ENCODE peak calls at places on chromosomes 11 and 22, in six cellular contexts. T is PC-3, A is hepatocyte, O is SK-N-SH, Q is OCI-LY7, S is HCT116. J is an unnamed sample. For H3K9me2, the result is how much of the 10 kb centered on the place peaks cover.

GRCh38 chr11:67267188-67268035 is 1.1 kb downstream of the GRK2 start:
- DNase-seq in T (peak), A (peak), O (peak), Q (peak), S (no peak), J (no peak)

GRCh38 chr11:116175707-116176106 is 597.1 kb downstream of the BUD13 start:
- DNase-seq in T (no peak), A (no peak), O (no peak), Q (no peak), S (no peak), J (no peak)

GRCh38 chr11:57545883-57546282 is 8.5 kb downstream of the SMTNL1 start:
- DNase-seq in T (no peak), A (no peak), O (no peak), Q (no peak), S (no peak), J (no peak)

GRCh38 chr11:105915036-105915435 is 107.0 kb downstream of the MSANTD4 start:
- DNase-seq in T (no peak), A (no peak), O (no peak), Q (no peak), S (no peak), J (no peak)

GRCh38 chr11:103923473-103923931 is 112.9 kb upstream of the DDI1 start:
- DNase-seq in T (peak), A (peak), O (no peak), Q (no peak), S (peak), J (no peak)

GRCh38 chr11:86456075-86456939 is 81.6 kb downstream of the CCDC81 start:
- DNase-seq in T (peak), A (peak), O (peak), Q (peak), S (peak), J (peak)

GRCh38 chr11:64156235-64157011 is 9.5 kb downstream of the MACROD1 start:
- DNase-seq in T (no peak), A (no peak), O (no peak), Q (no peak), S (no peak), J (no peak)

GRCh38 chr11:44840526-44840925 is 110.2 kb downstream of the TP53I11 start:
- DNase-seq in T (no peak), A (no peak), O (peak), Q (no peak), S (no peak), J (no peak)

GRCh38 chr11:102004220-102004619 is 43.0 kb upstream of the CFAP300 start:
- DNase-seq in T (no peak), A (no peak), O (no peak), Q (no peak), S (no peak), J (no peak)

DNA sequence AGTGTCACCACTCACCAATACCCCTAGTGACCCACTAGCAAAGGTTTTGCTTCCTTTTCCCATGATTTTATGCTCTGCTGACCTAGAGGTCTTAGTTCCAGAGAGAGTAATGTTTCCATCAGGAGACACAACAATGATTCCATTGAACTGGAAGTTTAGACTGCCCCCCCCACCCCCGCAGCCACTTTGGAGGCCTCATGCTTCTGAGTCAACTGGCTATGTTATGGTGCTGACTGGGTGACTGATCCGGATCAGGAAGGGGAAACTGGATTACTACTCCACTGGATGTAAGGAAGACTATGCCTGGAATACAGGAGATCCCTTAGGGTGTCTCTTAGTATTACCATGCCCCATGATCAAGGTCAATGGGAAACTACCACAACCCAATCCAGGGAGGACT is 633.6 kb downstream of the OPCML start:
- DNase-seq in T (no peak), A (no peak), O (no peak), Q (no peak), S (no peak), J (no peak)
- H3K9me2 ChIP-seq in T (under half), A (under half), O (under half), Q (under half), S (under half), J (under half)

DNA sequence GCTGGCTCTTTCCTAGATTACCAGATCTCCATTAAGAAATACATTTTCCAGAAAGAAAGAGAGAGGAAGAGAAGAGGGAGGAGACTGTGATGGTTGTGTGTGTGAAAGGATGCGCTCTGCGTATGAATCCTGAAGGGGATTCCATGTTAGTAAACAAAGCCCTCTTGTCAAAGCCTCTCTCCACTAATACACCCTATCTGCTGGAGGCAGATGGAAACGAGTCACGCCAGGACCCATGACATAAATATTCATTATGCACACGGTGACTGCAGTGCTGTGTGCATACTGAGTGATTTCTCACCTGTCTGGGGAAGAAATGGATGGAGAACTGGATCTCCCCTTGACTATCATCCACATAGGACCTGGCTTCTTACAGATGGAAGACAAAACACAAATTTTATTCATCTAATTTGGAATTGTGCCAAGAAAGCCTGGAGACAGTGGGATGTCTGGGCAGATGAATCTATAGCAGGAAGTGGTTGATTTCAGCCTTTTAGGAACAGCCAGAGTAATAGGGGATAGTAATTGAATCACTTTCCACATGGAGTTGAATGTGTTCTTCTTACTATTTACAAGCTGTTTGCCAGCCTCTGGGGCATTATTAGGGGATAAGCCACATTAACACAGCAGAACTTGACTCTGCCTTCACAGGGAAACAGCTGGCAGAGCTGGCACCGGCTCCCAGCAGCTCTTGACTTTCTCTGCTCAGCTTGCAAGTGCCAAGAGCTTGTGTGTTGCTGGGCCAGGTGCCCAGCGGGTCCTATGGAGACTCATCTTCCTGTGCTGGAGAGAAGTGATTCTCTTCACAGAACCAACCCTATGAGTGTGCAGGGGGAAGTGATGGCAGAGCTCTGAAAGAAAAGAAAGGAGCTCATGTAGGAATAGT is 9.0 kb downstream of the MTNR1B start:
- DNase-seq in T (no peak), A (peak), O (peak), Q (no peak), S (no peak), J (peak)
- TF ChIP-seq EZH2phosphoT487 in T (no peak), A (peak), O (no peak), Q (no peak), S (no peak), J (no peak)

GRCh38 chr11:132901638-132902610 is 630.4 kb downstream of the OPCML start:
- DNase-seq in T (no peak), A (no peak), O (no peak), Q (no peak), S (no peak), J (peak)

GRCh38 chr11:132895340-132895739 is 637.0 kb downstream of the OPCML start:
- DNase-seq in T (no peak), A (peak), O (no peak), Q (no peak), S (no peak), J (peak)

GRCh38 chr11:132894598-132894997 is 637.7 kb downstream of the OPCML start:
- DNase-seq in T (no peak), A (peak), O (no peak), Q (no peak), S (no peak), J (no peak)

GRCh38 chr11:132898021-132898420 is 634.3 kb downstream of the OPCML start:
- DNase-seq in T (no peak), A (no peak), O (no peak), Q (no peak), S (no peak), J (no peak)
- H3K9me2 ChIP-seq in T (under half), A (under half), O (under half), Q (under half), S (under half), J (under half)

DNA sequence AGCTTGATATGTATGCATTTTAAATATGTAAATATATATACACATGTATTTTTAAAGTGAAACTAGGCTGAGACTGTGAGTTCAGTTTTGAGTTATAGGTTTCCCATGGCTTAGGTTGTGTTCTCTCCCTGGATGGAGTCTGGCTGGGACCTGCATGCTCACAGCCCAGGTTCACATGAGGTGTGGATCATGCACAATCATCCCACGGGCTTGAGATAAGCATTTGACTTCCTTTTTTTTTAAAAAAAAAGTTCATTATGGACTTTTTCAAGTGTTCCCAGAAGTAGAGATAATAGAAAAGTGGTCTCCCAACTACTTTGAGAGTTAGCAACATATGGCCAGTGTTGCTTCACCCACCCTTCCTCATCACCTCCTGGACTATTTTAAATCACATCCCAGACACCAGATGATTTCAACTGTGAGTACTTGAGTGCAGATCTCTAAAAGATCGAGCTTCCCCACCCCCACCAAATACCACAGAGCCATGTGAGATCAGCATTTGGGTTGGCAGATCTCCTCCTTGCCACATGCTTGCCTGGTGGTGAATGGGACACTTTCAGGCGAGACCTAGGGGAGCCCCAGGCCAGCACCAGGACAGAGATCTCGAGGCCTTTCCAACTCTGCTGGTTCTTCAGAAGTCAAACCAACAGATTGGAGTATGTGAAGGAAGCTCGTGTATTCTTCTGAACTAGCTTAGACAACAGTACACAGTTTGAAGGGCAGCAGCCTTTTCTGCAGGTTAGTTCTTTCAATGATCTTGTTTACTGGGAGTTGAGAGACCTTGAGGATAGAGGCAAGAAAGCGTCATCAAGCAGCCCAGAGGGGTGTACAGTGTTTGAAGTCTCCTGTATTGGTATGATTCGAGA is 15.9 kb downstream of the MED15 start:
- DNase-seq in T (no peak), A (no peak), O (no peak), Q (no peak), S (no peak), J (peak)
- TF ChIP-seq EZH2phosphoT487 in T (no peak), A (no peak), O (no peak), Q (no peak), S (no peak), J (no peak)

GRCh38 chr22:37283393-37283937 is 1.2 kb downstream of the CYTH4 start:
- DNase-seq in T (no peak), A (no peak), O (peak), Q (peak), S (no peak), J (peak)

GRCh38 chr22:37281195-37281594 is 1.1 kb upstream of the CYTH4 start:
- DNase-seq in T (no peak), A (no peak), O (no peak), Q (no peak), S (no peak), J (no peak)

GRCh38 chr22:37280718-37281117 is 1.6 kb upstream of the CYTH4 start:
- DNase-seq in T (no peak), A (no peak), O (no peak), Q (no peak), S (no peak), J (no peak)

GRCh38 chr22:37281646-37282384 is 493 bp upstream of the CYTH4 start:
- DNase-seq in T (no peak), A (no peak), O (no peak), Q (no peak), S (no peak), J (peak)

DNA sequence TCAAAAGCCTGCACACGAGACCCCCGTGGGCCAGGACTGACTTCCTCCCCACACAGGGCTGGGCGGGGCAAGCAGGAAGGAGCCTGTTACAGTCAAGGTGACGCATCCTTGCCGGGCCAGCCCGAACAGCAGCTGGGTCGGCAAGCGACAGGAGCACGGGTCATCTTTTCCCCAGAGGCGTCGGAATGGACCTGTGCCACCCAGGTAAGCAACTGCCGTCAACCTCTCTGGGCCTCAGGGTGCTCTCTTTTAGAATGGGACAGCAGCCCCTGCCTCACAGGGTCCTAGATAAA is at the start of gene CYTH4:
- DNase-seq in T (peak), A (no peak), O (no peak), Q (peak), S (no peak), J (no peak)
- H3K9me2 ChIP-seq in T (under half), A (under half), O (under half), Q (under half), S (under half), J (under half)

GRCh38 chr11:32891657-32892354 is 805 bp upstream of the QSER1 start:
- DNase-seq in T (peak), A (peak), O (no peak), Q (no peak), S (no peak), J (peak)

GRCh38 chr11:32892355-32893090 is at the start of gene QSER1:
- DNase-seq in T (peak), A (peak), O (peak), Q (peak), S (no peak), J (peak)

GRCh38 chr11:32893091-32893946 is 708 bp downstream of the QSER1 start:
- DNase-seq in T (peak), A (peak), O (peak), Q (peak), S (no peak), J (peak)

GRCh38 chr11:32888805-32889204 is 3.8 kb upstream of the QSER1 start:
- DNase-seq in T (no peak), A (no peak), O (no peak), Q (no peak), S (no peak), J (peak)

DNA sequence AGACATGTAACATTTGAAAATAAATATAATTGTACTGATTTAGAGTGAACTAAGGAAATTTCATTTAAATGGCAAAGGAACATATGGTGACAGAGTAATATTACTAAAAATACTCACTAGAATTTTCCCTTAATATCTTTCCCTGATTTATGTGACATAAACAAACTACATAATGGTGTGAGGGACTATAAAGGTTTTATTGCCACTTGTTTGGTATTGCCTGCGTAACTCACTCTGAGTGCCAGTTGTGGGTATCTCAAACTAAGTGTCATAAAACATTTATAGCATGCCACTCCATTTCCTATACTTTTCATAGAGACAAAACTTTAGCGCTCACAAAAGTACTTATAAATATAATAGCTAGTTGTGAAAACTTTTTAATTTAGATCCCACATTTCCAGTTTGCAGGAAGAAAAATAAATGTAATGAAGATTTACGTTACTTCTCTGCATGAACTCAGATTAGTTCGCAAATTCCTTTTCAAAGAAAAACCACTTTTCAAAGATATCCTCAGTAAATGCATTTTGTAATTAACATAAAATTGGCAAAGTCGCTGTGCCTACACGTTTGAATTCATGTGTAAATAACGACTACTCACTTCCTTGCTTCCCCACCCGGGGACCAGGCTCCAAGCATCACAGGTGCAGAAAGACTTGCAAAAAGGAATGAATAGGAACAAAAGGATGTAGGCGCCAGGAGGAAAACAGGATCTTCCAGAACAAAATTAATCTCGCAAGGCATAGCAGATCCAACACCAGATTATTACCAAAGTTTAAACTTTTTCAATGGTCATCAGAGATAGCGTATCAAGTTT is 1.6 kb upstream of the QSER1 start:
- DNase-seq in T (peak), A (no peak), O (no peak), Q (peak), S (no peak), J (no peak)
- TF ChIP-seq EZH2phosphoT487 in T (no peak), A (no peak), O (no peak), Q (no peak), S (no peak), J (no peak)

DNA sequence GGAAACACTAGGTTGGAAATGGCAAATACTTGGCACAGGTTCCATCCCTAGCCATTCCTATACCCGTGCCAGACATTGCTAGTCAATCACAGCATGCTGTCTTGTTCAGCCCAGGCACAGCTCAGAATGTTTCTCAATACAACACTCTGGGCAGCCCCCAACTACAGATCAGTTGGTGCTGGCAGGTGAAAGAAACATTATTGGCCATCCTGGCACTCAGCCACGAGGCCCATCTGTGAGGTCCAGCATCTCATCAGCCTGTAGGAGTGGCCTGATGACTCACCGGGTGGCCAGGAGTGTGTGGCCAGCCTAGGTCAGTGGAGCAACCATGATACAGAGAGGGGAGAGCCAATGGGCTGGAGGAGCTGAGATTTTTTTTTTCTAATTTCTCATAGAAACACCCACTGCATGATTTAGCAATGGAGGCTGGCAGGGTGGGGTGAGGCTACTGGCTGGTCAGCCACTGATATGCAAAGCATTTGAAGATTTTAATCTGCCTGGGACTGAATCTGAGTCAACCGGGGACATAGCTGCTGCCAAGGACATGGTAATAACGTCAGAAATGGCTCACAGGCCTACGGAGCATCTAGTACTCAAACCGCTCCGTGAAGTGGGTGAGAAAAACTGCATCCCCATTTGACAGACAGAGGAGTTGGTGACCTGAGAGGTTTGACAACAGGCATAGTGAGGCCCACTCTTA is 5.4 kb downstream of the MYO18B start:
- DNase-seq in T (no peak), A (peak), O (peak), Q (no peak), S (peak), J (peak)
- H3K9me2 ChIP-seq in T (under half), A (under half), O (under half), Q (under half), S (under half), J (under half)

DNA sequence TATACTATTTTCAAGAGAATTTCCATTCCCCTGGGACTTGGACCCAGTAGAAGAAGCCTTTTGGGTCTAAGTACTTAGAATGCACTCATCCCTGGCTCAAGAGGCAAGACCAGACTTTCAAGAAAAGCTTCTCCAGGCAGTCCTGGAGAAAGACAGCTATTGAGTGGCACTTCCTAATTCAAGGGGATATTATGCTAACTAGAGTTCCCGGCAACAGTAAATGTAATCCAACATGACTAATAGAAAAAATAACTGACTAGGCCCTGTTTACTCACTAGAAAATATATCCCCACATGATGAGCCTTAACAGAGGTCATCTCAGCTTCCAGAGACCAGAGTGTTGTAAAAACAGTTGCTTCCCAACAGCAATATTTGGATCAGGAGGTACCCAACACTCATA is 47.2 kb upstream of the AKIP1 start:
- DNase-seq in T (peak), A (no peak), O (no peak), Q (no peak), S (no peak), J (peak)
- TF ChIP-seq EZH2phosphoT487 in T (no peak), A (no peak), O (no peak), Q (no peak), S (no peak), J (no peak)

GRCh38 chr11:79538775-79539174 is 97.9 kb upstream of the TENM4 start:
- DNase-seq in T (no peak), A (no peak), O (no peak), Q (no peak), S (no peak), J (no peak)

GRCh38 chr11:79535606-79536005 is 94.8 kb upstream of the TENM4 start:
- DNase-seq in T (no peak), A (no peak), O (no peak), Q (no peak), S (no peak), J (no peak)

GRCh38 chr11:79536155-79536917 is 95.5 kb upstream of the TENM4 start:
- DNase-seq in T (peak), A (no peak), O (no peak), Q (no peak), S (no peak), J (no peak)
- H3K9me2 ChIP-seq in T (under half), A (under half), O (under half), Q (under half), S (under half), J (under half)

J was measured in GM23248.